ENCODE peak calls at places on chromosomes 11 and 22, in ten cellular contexts. T, X, Z, J, D, E, B, V, W and H are unnamed samples.

GRCh38 chr11:122785156-122785605 is 53.1 kb upstream of the CRTAM start:
- DNase-seq in T (no peak), X (no peak), Z (no peak), J (no peak), D (no peak), E (no peak), B (no peak), V (no peak), W (no peak), H (no peak)

GRCh38 chr11:79078999-79079398 is 361.8 kb downstream of the TENM4 start:
- DNase-seq in T (peak), X (no peak), Z (no peak), J (peak), D (no peak), E (no peak), B (peak), V (no peak), W (no peak), H (no peak)

GRCh38 chr11:46285594-46286033 is 8.2 kb downstream of the CREB3L1 start:
- DNase-seq in T (no peak), X (no peak), Z (no peak), J (no peak), D (no peak), E (no peak), B (no peak), V (no peak), W (no peak), H (no peak)

GRCh38 chr22:23192133-23192532 is 11.8 kb downstream of the BCR start:
- DNase-seq in T (no peak), X (no peak), Z (no peak), J (no peak), D (no peak), E (no peak), B (no peak), V (no peak), W (no peak), H (no peak)

GRCh38 chr11:127609025-127609788 is 608.6 kb upstream of the KIRREL3 start:
- DNase-seq in T (no peak), X (no peak), Z (no peak), J (no peak), D (no peak), E (no peak), B (no peak), V (no peak), W (no peak), H (no peak)

GRCh38 chr11:45964911-45965389 is 42.5 kb downstream of the LARGE2 start:
- DNase-seq in T (peak), X (peak), Z (peak), J (peak), D (peak), E (peak), B (no peak), V (no peak), W (peak), H (peak)

GRCh38 chr22:25696763-25697710 is 45.0 kb upstream of the MYO18B start:
- DNase-seq in T (peak), X (no peak), Z (no peak), J (no peak), D (no peak), E (no peak), B (no peak), V (no peak), W (no peak), H (no peak)

GRCh38 chr11:8719260-8720190 is 36.9 kb downstream of the RPL27A start:
- DNase-seq in T (no peak), X (no peak), Z (no peak), J (no peak), D (no peak), E (no peak), B (no peak), V (peak), W (no peak), H (no peak)

GRCh38 chr11:78256962-78257361 is 68.2 kb downstream of the USP35 start:
- DNase-seq in T (no peak), X (no peak), Z (no peak), J (peak), D (no peak), E (no peak), B (no peak), V (peak), W (peak), H (no peak)

GRCh38 chr11:18726040-18726439 is at the start of gene IGSF22:
- DNase-seq in T (no peak), X (no peak), Z (no peak), J (no peak), D (no peak), E (no peak), B (no peak), V (no peak), W (no peak), H (peak)

GRCh38 chr11:114059278-114059983 is at the start of gene ZBTB16:
- DNase-seq in T (peak), X (peak), Z (no peak), J (peak), D (peak), E (no peak), B (peak), V (peak), W (peak), H (peak)

GRCh38 chr11:112013501-112014164 is 11.6 kb upstream of the DLAT start:
- DNase-seq in T (no peak), X (no peak), Z (no peak), J (no peak), D (no peak), E (no peak), B (no peak), V (no peak), W (no peak), H (no peak)

GRCh38 chr11:69239320-69240040 is 54.5 kb upstream of the MYEOV start:
- DNase-seq in T (no peak), X (no peak), Z (no peak), J (no peak), D (no peak), E (no peak), B (no peak), V (no peak), W (no peak), H (no peak)

GRCh38 chr11:123046473-123047264 is 15.3 kb downstream of the HSPA8 start:
- DNase-seq in T (no peak), X (no peak), Z (no peak), J (no peak), D (no peak), E (no peak), B (no peak), V (no peak), W (no peak), H (no peak)

GRCh38 chr11:68574308-68574707 is 110.0 kb upstream of the GAL start:
- DNase-seq in T (no peak), X (no peak), Z (no peak), J (no peak), D (no peak), E (no peak), B (no peak), V (no peak), W (no peak), H (no peak)

GRCh38 chr22:36910461-36910860 is 3.0 kb upstream of the CSF2RB start:
- DNase-seq in T (no peak), X (no peak), Z (no peak), J (no peak), D (no peak), E (no peak), B (no peak), V (no peak), W (no peak), H (no peak)

GRCh38 chr11:120170741-120171261 is 32.9 kb upstream of the TRIM29 start:
- DNase-seq in T (no peak), X (no peak), Z (no peak), J (no peak), D (no peak), E (no peak), B (no peak), V (no peak), W (no peak), H (no peak)

GRCh38 chr11:130947889-130948288 is 31.6 kb upstream of the SNX19 start:
- DNase-seq in T (no peak), X (no peak), Z (no peak), J (no peak), D (no peak), E (no peak), B (no peak), V (no peak), W (no peak), H (no peak)

GRCh38 chr22:36395061-36395849 is 7.5 kb upstream of the MYH9 start:
- DNase-seq in T (no peak), X (no peak), Z (no peak), J (no peak), D (no peak), E (no peak), B (no peak), V (no peak), W (no peak), H (no peak)

GRCh38 chr11:47161134-47161854 is 15.4 kb downstream of the ARFGAP2 start:
- DNase-seq in T (peak), X (peak), Z (peak), J (peak), D (peak), E (no peak), B (no peak), V (no peak), W (peak), H (peak)

GRCh38 chr11:17760102-17761029 is 25.8 kb downstream of the KCNC1 start:
- DNase-seq in T (peak), X (peak), Z (no peak), J (peak), D (no peak), E (no peak), B (no peak), V (no peak), W (no peak), H (peak)

GRCh38 chr22:45548441-45548840 is 45.8 kb downstream of the FBLN1 start:
- DNase-seq in T (no peak), X (no peak), Z (no peak), J (no peak), D (no peak), E (no peak), B (no peak), V (no peak), W (no peak), H (no peak)

GRCh38 chr11:123408619-123409455 is 21.2 kb upstream of the GRAMD1B start:
- DNase-seq in T (no peak), X (no peak), Z (no peak), J (no peak), D (no peak), E (no peak), B (no peak), V (no peak), W (no peak), H (no peak)

GRCh38 chr22:44427506-44428470 is 70.2 kb downstream of the RTL6 start:
- DNase-seq in T (no peak), X (no peak), Z (no peak), J (no peak), D (no peak), E (no peak), B (no peak), V (no peak), W (no peak), H (no peak)

GRCh38 chr11:128334311-128335044 is 252.9 kb downstream of the ETS1 start:
- DNase-seq in T (no peak), X (no peak), Z (no peak), J (no peak), D (no peak), E (no peak), B (no peak), V (no peak), W (peak), H (no peak)

GRCh38 chr11:113796663-113797259 is 17.2 kb downstream of the CLDN25 start:
- DNase-seq in T (peak), X (peak), Z (no peak), J (peak), D (no peak), E (peak), B (no peak), V (no peak), W (no peak), H (no peak)

GRCh38 chr11:117860139-117860538 is 16.3 kb downstream of the FXYD6 start:
- DNase-seq in T (no peak), X (no peak), Z (no peak), J (no peak), D (no peak), E (no peak), B (no peak), V (no peak), W (no peak), H (no peak)

GRCh38 chr11:65524747-65525658 is at the start of gene SCYL1:
- DNase-seq in T (peak), X (peak), Z (peak), J (peak), D (peak), E (no peak), B (no peak), V (no peak), W (peak), H (peak)